ENCODE peak calls at places on chromosomes 12 and 14, in ten cellular contexts. Q is GM12891, N is Peyer's patch, G is breast epithelium, W is sigmoid colon, O is A549, Y is uterus, Z is suprapubic skin, H is esophagus squamous epithelium, F is transverse colon. I is an unnamed sample.

GRCh38 chr14:96261053-96261452 is 5.0 kb downstream of the BDKRB1 start:
- DNase-seq in F (no peak), Z (no peak), Y (no peak), Q (no peak), H (no peak), N (no peak), G (no peak), O (no peak), W (no peak), I (no peak)

GRCh38 chr12:130590685-130591084 is 125.4 kb downstream of the RIMBP2 start:
- DNase-seq in G (no peak), Z (peak; percentile 40), F (no peak), H (no peak), N (no peak), W (no peak), O (no peak), Q (no peak), Y (no peak), I (no peak)

GRCh38 chr12:94831081-94831747 is 172.3 kb downstream of the NDUFA12 start:
- DNase-seq in Q (peak; percentile 51), G (no peak), Z (no peak), W (no peak), H (peak; percentile 22), O (no peak), Y (no peak), F (peak; percentile 56), N (peak; percentile 73), I (no peak)

GRCh38 chr14:31196839-31197477 is 10.6 kb downstream of the HECTD1 start:
- DNase-seq in Z (no peak), G (no peak), Y (no peak), H (no peak), O (no peak), Q (no peak), N (no peak), W (no peak), F (no peak), I (peak; percentile 78)

GRCh38 chr14:55938249-55938791 is 179.9 kb upstream of the PELI2 start:
- DNase-seq in W (peak; percentile 82), N (no peak), Q (no peak), H (no peak), F (peak; percentile 11), Y (no peak), G (peak; percentile 33), Z (no peak), O (no peak), I (no peak)

GRCh38 chr14:100332797-100333196 is 9.7 kb downstream of the SLC25A47 start:
- DNase-seq in W (no peak), N (no peak), Y (no peak), O (no peak), H (no peak), F (no peak), G (no peak), Q (no peak), Z (no peak), I (no peak)

GRCh38 chr14:51596473-51596870 is 55.2 kb upstream of the FRMD6 start:
- DNase-seq in W (no peak), G (no peak), Q (no peak), H (no peak), Z (no peak), O (no peak), F (no peak), N (no peak), Y (no peak), I (no peak)

GRCh38 chr14:24070285-24071143 is 848 bp upstream of the CPNE6 start:
- DNase-seq in G (no peak), Z (no peak), Q (no peak), O (no peak), W (peak; percentile 29), H (no peak), F (no peak), Y (no peak), N (no peak), I (no peak)

GRCh38 chr14:100165376-100165775 is 5.9 kb upstream of the DEGS2 start:
- DNase-seq in G (no peak), H (no peak), Y (no peak), F (peak; percentile 55), Z (no peak), W (no peak), N (no peak), Q (no peak), O (no peak), I (peak; percentile 27)

GRCh38 chr14:79831198-79831890 is 380.0 kb downstream of the DIO2 start:
- DNase-seq in Y (no peak), Z (no peak), F (no peak), O (no peak), G (no peak), W (no peak), Q (no peak), H (no peak), N (no peak), I (no peak)

GRCh38 chr12:119216084-119216483 is 37.4 kb downstream of the HSPB8 start:
- DNase-seq in Z (no peak), N (no peak), Y (no peak), F (no peak), G (no peak), Q (no peak), W (no peak), H (no peak), O (no peak), I (no peak)

GRCh38 chr14:56501909-56502530 is 77.6 kb upstream of the TMEM260 start:
- DNase-seq in Q (no peak), N (no peak), O (no peak), F (no peak), G (no peak), W (no peak), Y (no peak), Z (no peak), H (no peak), I (no peak)

GRCh38 chr14:99348816-99349609 is 77.0 kb upstream of the BCL11B start:
- DNase-seq in N (no peak), Q (no peak), O (no peak), Z (peak; percentile 72), Y (no peak), G (no peak), H (no peak), W (peak; percentile 12), F (no peak), I (no peak)

GRCh38 chr12:62014330-62014729 is 245.9 kb upstream of the USP15 start:
- DNase-seq in W (no peak), H (no peak), G (no peak), Z (no peak), F (no peak), Q (no peak), Y (no peak), N (no peak), O (no peak), I (no peak)

GRCh38 chr12:44193281-44193680 is 357.4 kb downstream of the TMEM117 start:
- DNase-seq in Z (no peak), N (no peak), W (no peak), O (no peak), G (no peak), Y (no peak), H (no peak), F (no peak), Q (peak; percentile 9), I (no peak)

GRCh38 chr14:54699087-54699530 is 132.2 kb downstream of the SAMD4A start:
- DNase-seq in W (no peak), Z (no peak), O (no peak), H (no peak), F (no peak), N (no peak), Y (no peak), Q (no peak), G (peak; percentile 43), I (no peak)

GRCh38 chr12:685388-685787 is 22.1 kb upstream of the NINJ2 start:
- DNase-seq in H (no peak), O (peak; percentile 42), W (no peak), F (peak; percentile 47), G (no peak), N (peak; percentile 82), Y (no peak), Z (no peak), Q (no peak), I (no peak)

GRCh38 chr14:93980464-93981201 is 4.3 kb upstream of the ASB2 start:
- DNase-seq in H (no peak), Q (no peak), Y (peak; percentile 90), N (no peak), O (no peak), W (peak; percentile 96), F (peak; percentile 60), G (no peak), Z (no peak), I (no peak)
- TF ChIP-seq POLR2A in H (no peak), Q (no peak), Y (no peak), N (no peak), O (no peak), W (no peak), F (no peak), G (no peak), Z (no peak), I (no peak)

DNA sequence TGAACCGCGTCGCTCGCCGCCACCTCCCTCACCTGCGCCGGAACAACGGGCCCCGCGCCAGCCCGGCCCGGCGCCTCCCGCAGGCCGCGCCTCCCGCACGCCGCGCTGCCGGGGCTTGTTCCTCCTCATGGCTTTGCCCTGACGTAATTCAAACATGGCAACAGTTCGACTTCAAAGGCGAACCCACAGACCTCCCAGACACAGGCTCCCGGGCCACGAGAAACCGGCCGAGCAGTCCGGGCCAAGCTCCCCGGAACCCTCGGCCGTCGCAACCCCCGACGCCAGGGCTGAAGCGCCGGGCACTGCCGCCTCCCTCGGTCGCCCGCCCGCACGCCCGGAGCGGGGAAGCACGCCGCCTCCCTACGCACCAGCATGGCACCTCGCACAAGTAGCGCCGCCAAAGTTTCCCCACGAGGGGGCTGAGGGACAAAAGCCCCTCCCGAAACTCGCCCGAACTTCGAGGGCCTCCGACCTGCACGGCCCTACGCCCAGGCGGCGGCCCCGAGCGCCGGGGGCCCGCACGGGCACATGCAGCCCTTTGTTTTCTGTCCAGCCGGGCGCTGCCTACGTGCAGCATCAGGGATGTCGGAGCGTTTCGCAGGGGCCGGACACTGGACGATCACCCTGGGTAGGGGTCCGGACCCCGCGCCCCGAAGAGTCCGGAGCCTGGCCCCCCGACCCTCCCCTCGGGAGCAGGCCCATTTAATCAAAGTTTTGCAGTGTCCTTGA is 1.7 kb downstream of the SINHCAF start:
- DNase-seq in Y (peak; percentile 79), Q (peak; percentile 40), O (peak; percentile 85), F (peak; percentile 81), W (peak; percentile 86), Z (peak; percentile 84), H (peak; percentile 45), G (peak; percentile 84), N (peak; percentile 70), I (peak; percentile 85)
- TF ChIP-seq POLR2A in Y (peak; percentile 81), Q (peak; percentile 55), O (peak; percentile 25), F (no peak), W (no peak), Z (peak; percentile 9), H (peak; percentile 3), G (no peak), N (peak; percentile 43), I (peak; percentile 4)

DNA sequence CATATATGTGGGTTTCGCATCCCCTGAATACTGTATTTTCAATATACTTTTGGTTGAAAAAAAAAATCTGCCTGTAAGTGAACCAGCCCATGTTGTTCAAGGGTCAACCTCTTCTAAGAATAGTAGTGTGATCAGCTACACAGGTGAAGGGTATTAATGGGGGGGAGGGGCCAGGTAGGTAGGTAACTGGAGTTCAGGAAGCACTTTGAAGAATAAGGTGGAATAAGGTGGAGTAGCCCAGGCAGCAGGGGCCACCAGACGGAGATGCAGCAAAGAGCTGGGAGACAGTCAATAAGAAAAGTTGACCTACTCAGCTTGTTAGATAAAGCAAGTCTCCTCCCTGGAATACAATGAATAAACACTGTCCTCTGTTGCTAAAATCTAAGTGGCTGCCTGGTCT is 9.3 kb downstream of the LDHB start:
- DNase-seq in Q (no peak), G (no peak), W (no peak), F (no peak), O (no peak), Y (no peak), N (no peak), H (no peak), Z (no peak), I (no peak)
- TF ChIP-seq POLR2A in Q (peak; percentile 40), G (no peak), W (no peak), F (no peak), O (no peak), Y (no peak), N (no peak), H (no peak), Z (no peak), I (no peak)

GRCh38 chr12:6146509-6146908 is 22.0 kb upstream of the VWF start:
- DNase-seq in Z (no peak), W (no peak), G (no peak), O (no peak), F (no peak), Y (no peak), Q (no peak), H (no peak), N (no peak), I (no peak)
- TF ChIP-seq POLR2A in Z (no peak), W (no peak), G (no peak), O (no peak), F (no peak), Y (no peak), Q (no peak), H (no peak), N (no peak), I (no peak)

I was measured in erythroblast.